ENCODE peak calls at places on chromosomes 3 and 15, in seven cellular contexts. Y, K, V, Q, D, G and M are unnamed samples.

GRCh38 chr3:18713576-18713951 is 288.4 kb upstream of the SATB1 start:
- DNase-seq in Y (no peak), K (no peak), V (no peak), Q (no peak), D (no peak), G (no peak), M (no peak)

GRCh38 chr3:50330330-50330729 is 2.3 kb upstream of the TUSC2 start:
- DNase-seq in Y (no peak), K (no peak), V (no peak), Q (no peak), D (no peak), G (no peak), M (no peak)

GRCh38 chr15:77031376-77032050 is 36.6 kb downstream of the PSTPIP1 start:
- DNase-seq in Y (peak), K (peak), V (no peak), Q (peak), D (no peak), G (no peak), M (peak)

GRCh38 chr3:144820726-144821125 is 849.1 kb downstream of the DIPK2A start:
- DNase-seq in Y (no peak), K (no peak), V (no peak), Q (no peak), D (no peak), G (no peak), M (no peak)

GRCh38 chr3:87088984-87089841 is 98.3 kb upstream of the VGLL3 start:
- DNase-seq in Y (peak), K (no peak), V (no peak), Q (peak), D (no peak), G (no peak), M (peak)

GRCh38 chr3:171815977-171816595 is 5.8 kb upstream of the PLD1 start:
- DNase-seq in Y (no peak), K (no peak), V (no peak), Q (no peak), D (no peak), G (no peak), M (no peak)

GRCh38 chr3:162147996-162148395 is 651.4 kb downstream of the OTOL1 start:
- DNase-seq in Y (no peak), K (no peak), V (no peak), Q (no peak), D (no peak), G (no peak), M (no peak)

GRCh38 chr3:136725468-136725867 is 26.7 kb downstream of the STAG1 start:
- DNase-seq in Y (no peak), K (no peak), V (no peak), Q (no peak), D (no peak), G (no peak), M (no peak)

GRCh38 chr15:63405159-63405558 is 23.5 kb upstream of the CA12 start:
- DNase-seq in Y (no peak), K (no peak), V (no peak), Q (no peak), D (no peak), G (no peak), M (no peak)

GRCh38 chr15:40847225-40847961 is 3.5 kb downstream of the SPINT1 start:
- DNase-seq in Y (peak), K (peak), V (peak), Q (no peak), D (peak), G (no peak), M (peak)

GRCh38 chr15:44194397-44195150 is 497 bp downstream of the FRMD5 start:
- DNase-seq in Y (peak), K (no peak), V (no peak), Q (peak), D (peak), G (no peak), M (peak)

GRCh38 chr15:66115568-66116206 is 137.9 kb downstream of the MEGF11 start:
- DNase-seq in Y (no peak), K (no peak), V (no peak), Q (no peak), D (no peak), G (no peak), M (no peak)

GRCh38 chr15:39969871-39970270 is 36.0 kb downstream of the EIF2AK4 start:
- DNase-seq in Y (no peak), K (no peak), V (no peak), Q (no peak), D (no peak), G (no peak), M (no peak)

GRCh38 chr3:40848411-40848810 is 323.7 kb downstream of the ZNF621 start:
- DNase-seq in Y (no peak), K (no peak), V (no peak), Q (no peak), D (no peak), G (no peak), M (no peak)

GRCh38 chr3:195129644-195130492 is 141.1 kb downstream of the XXYLT1 start:
- DNase-seq in Y (no peak), K (no peak), V (peak), Q (peak), D (no peak), G (no peak), M (no peak)

GRCh38 chr3:179840985-179841384 is 188.1 kb downstream of the USP13 start:
- DNase-seq in Y (no peak), K (no peak), V (no peak), Q (no peak), D (no peak), G (no peak), M (no peak)

GRCh38 chr15:78347586-78348543 is 7.7 kb downstream of the CRABP1 start:
- DNase-seq in Y (no peak), K (no peak), V (no peak), Q (no peak), D (no peak), G (no peak), M (no peak)

GRCh38 chr3:196517919-196518318 is 2.8 kb upstream of the SMCO1 start:
- DNase-seq in Y (no peak), K (no peak), V (no peak), Q (no peak), D (no peak), G (no peak), M (no peak)

GRCh38 chr15:67303490-67304363 is 49.1 kb downstream of the IQCH start:
- DNase-seq in Y (peak), K (peak), V (peak), Q (no peak), D (peak), G (no peak), M (no peak)

GRCh38 chr15:90463381-90463780 is 66.3 kb upstream of the CRTC3 start:
- DNase-seq in Y (no peak), K (no peak), V (no peak), Q (no peak), D (no peak), G (no peak), M (no peak)

GRCh38 chr3:36097180-36097579 is 283.1 kb upstream of the STAC start:
- DNase-seq in Y (peak), K (no peak), V (no peak), Q (no peak), D (no peak), G (no peak), M (no peak)

GRCh38 chr3:46713898-46714552 is 3.6 kb downstream of the PRSS50 start:
- DNase-seq in Y (no peak), K (no peak), V (peak), Q (peak), D (no peak), G (no peak), M (no peak)

GRCh38 chr3:176431073-176431472 is 766.2 kb downstream of the TBL1XR1 start:
- DNase-seq in Y (no peak), K (no peak), V (no peak), Q (no peak), D (no peak), G (no peak), M (no peak)

GRCh38 chr15:73265536-73266153 is 103.1 kb downstream of the HCN4 start:
- DNase-seq in Y (peak), K (peak), V (no peak), Q (no peak), D (peak), G (no peak), M (peak)

GRCh38 chr15:63918317-63918672 is 84.5 kb upstream of the HERC1 start:
- DNase-seq in Y (no peak), K (no peak), V (no peak), Q (no peak), D (no peak), G (no peak), M (no peak)

GRCh38 chr15:38714309-38715072 is 149.9 kb upstream of the RASGRP1 start:
- DNase-seq in Y (no peak), K (no peak), V (no peak), Q (no peak), D (no peak), G (no peak), M (no peak)

GRCh38 chr3:75294124-75294523 is 370.0 kb upstream of the FRG2C start:
- DNase-seq in Y (peak), K (peak), V (no peak), Q (no peak), D (peak), G (peak), M (peak)

GRCh38 chr3:16290827-16291196 is 25.8 kb downstream of the OXNAD1 start:
- DNase-seq in Y (no peak), K (no peak), V (no peak), Q (no peak), D (no peak), G (no peak), M (no peak)

GRCh38 chr3:55587476-55587875 is 100.4 kb upstream of the WNT5A start:
- DNase-seq in Y (no peak), K (no peak), V (no peak), Q (no peak), D (no peak), G (no peak), M (no peak)

GRCh38 chr3:195046441-195046840 is 224.5 kb downstream of the XXYLT1 start:
- DNase-seq in Y (no peak), K (no peak), V (no peak), Q (no peak), D (no peak), G (no peak), M (no peak)

GRCh38 chr3:12933901-12934300 is 92.5 kb upstream of the RPL32 start:
- DNase-seq in Y (no peak), K (no peak), V (no peak), Q (no peak), D (no peak), G (no peak), M (no peak)

GRCh38 chr3:12935861-12936830 is 94.8 kb upstream of the RPL32 start:
- DNase-seq in Y (no peak), K (no peak), V (no peak), Q (no peak), D (no peak), G (no peak), M (no peak)

GRCh38 chr3:12935023-12935860 is 93.9 kb upstream of the RPL32 start:
- DNase-seq in Y (no peak), K (no peak), V (no peak), Q (no peak), D (peak), G (no peak), M (no peak)

GRCh38 chr3:12932754-12933153 is 91.4 kb upstream of the RPL32 start:
- DNase-seq in Y (peak), K (no peak), V (no peak), Q (no peak), D (no peak), G (no peak), M (no peak)

GRCh38 chr3:12934431-12934830 is 93.1 kb upstream of the RPL32 start:
- DNase-seq in Y (no peak), K (no peak), V (no peak), Q (no peak), D (no peak), G (no peak), M (no peak)
- TF ChIP-seq TAF1 in Y (no peak), K (no peak), V (no peak), Q (no peak), D (no peak), G (no peak), M (no peak)

GRCh38 chr3:118990818-118991560 is 43.7 kb downstream of the IGSF11 start:
- DNase-seq in Y (no peak), K (no peak), V (no peak), Q (no peak), D (no peak), G (no peak), M (no peak)
- TF ChIP-seq TAF1 in Y (no peak), K (no peak), V (no peak), Q (no peak), D (no peak), G (no peak), M (no peak)

GRCh38 chr15:57464480-57464879 is 88.2 kb downstream of the CGNL1 start:
- DNase-seq in Y (no peak), K (no peak), V (no peak), Q (no peak), D (no peak), G (no peak), M (no peak)

GRCh38 chr15:57461541-57461940 is 85.2 kb downstream of the CGNL1 start:
- DNase-seq in Y (no peak), K (no peak), V (no peak), Q (no peak), D (no peak), G (no peak), M (no peak)

GRCh38 chr15:57463360-57463759 is 87.1 kb downstream of the CGNL1 start:
- DNase-seq in Y (no peak), K (no peak), V (no peak), Q (no peak), D (no peak), G (no peak), M (no peak)

GRCh38 chr15:57460208-57460816 is 84.0 kb downstream of the CGNL1 start:
- DNase-seq in Y (no peak), K (no peak), V (no peak), Q (no peak), D (no peak), G (no peak), M (no peak)

DNA sequence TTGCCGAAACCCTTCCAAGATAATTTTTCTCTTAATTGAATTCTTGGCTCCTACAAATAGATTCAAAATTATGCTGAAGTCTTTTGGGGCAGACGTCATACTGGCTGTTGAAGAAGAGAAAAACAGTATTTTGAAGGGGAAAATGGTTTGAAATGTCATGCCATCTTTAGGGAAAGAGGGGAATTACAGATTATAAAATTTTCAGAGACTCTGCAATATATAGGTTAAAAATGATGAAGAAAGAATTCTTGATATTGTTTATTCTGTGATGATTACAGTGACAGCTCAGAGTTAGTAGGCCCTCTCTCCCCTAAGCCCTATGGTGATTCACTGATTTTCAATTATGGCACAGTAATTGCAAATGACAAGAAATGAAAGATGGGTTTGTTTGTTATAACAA is 86.1 kb downstream of the CGNL1 start:
- DNase-seq in Y (no peak), K (no peak), V (no peak), Q (no peak), D (no peak), G (no peak), M (no peak)
- TF ChIP-seq TAF1 in Y (no peak), K (no peak), V (no peak), Q (no peak), D (no peak), G (no peak), M (no peak)

DNA sequence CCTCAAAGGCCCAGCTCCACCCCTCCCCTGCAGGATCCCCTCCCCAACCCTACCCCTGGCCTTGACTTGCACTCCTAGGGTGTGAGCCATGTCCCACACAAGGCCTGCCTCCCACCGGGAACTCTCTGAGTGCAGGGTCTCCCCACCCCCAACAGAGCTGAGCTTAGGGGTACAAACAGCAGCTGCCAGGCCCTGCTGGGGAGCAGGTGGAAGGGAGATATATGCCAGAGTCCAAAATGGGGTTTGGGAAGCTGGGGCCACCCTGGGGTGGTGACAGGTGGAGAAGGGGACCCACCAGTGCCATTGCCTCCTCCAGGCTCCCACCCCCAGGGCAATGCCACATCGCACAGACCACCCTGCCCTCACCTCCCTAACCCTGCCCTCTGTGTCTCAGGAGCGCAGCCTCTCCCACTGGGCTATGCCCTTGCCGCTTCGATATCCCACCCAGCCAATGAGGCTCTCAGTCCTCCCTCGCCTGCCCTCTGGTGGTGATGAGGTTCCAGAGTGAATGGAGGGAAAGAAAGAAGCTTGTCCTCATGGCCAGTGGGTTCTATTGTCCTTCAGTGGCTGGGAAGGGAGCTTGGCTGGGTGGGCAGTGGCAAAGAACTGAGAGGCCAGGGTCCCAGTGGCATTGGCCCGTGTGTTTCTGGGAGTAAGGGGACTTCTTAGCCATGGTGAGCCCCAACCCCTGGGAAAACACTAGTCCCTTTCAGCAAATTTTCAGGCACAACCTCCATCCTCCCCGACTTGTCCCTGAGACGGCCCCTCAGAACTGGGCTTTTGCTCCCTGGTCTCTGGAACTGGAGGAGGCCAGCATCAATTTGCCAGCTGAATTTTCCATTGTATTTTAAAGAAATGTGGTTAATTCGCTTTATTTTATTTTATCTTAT is 46.8 kb downstream of the CYP11A1 start:
- DNase-seq in Y (peak), K (peak), V (no peak), Q (peak), D (peak), G (no peak), M (no peak)
- TF ChIP-seq TAF1 in Y (no peak), K (no peak), V (no peak), Q (no peak), D (no peak), G (no peak), M (no peak)

DNA sequence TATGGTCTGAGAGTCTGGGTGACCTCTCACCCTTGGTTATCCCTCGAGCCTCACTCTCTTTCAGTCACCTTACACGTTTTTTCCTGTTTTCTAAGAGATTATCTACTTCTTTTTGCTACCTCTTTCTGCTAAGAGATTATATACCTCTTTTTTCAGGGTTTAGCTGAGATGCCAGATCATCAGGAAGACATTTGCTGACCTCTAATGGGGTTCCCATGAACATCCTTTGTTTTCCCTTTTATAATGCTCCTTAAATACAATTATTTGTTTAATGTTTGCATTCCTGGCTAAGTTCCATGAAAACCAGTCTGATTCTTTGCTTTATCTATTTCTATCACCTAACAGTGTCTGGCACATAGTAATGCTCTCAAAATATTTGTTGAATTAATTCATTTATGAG is 39.6 kb downstream of the LEKR1 start:
- DNase-seq in Y (no peak), K (no peak), V (no peak), Q (no peak), D (no peak), G (no peak), M (no peak)
- TF ChIP-seq TAF1 in Y (no peak), K (no peak), V (no peak), Q (no peak), D (no peak), G (no peak), M (no peak)

GRCh38 chr3:117941756-117942155 is 1092.9 kb downstream of the IGSF11 start:
- DNase-seq in Y (no peak), K (no peak), V (no peak), Q (no peak), D (no peak), G (no peak), M (no peak)
- TF ChIP-seq TAF1 in Y (no peak), K (no peak), V (no peak), Q (no peak), D (no peak), G (no peak), M (no peak)

GRCh38 chr3:154121236-154122095 is at the start of gene ARHGEF26:
- DNase-seq in Y (peak), K (peak), V (no peak), Q (peak), D (peak), G (peak), M (peak)
- TF ChIP-seq TAF1 in Y (peak), K (peak), V (no peak), Q (no peak), D (no peak), G (no peak), M (no peak)

GRCh38 chr15:37105795-37106333 is 5.5 kb upstream of the MEIS2 start:
- DNase-seq in Y (no peak), K (no peak), V (no peak), Q (no peak), D (no peak), G (no peak), M (no peak)
- TF ChIP-seq TAF1 in Y (no peak), K (no peak), V (no peak), Q (no peak), D (no peak), G (no peak), M (no peak)

GRCh38 chr15:25764980-25765735 is 98.0 kb downstream of the ATP10A start:
- DNase-seq in Y (no peak), K (no peak), V (no peak), Q (no peak), D (no peak), G (no peak), M (no peak)

GRCh38 chr15:25763206-25763880 is 99.8 kb downstream of the ATP10A start:
- DNase-seq in Y (no peak), K (no peak), V (no peak), Q (no peak), D (no peak), G (no peak), M (no peak)

GRCh38 chr15:25759421-25759820 is 103.7 kb downstream of the ATP10A start:
- DNase-seq in Y (no peak), K (no peak), V (no peak), Q (no peak), D (no peak), G (no peak), M (no peak)

GRCh38 chr15:25763954-25764353 is 99.2 kb downstream of the ATP10A start:
- DNase-seq in Y (no peak), K (no peak), V (no peak), Q (no peak), D (no peak), G (no peak), M (no peak)

DNA sequence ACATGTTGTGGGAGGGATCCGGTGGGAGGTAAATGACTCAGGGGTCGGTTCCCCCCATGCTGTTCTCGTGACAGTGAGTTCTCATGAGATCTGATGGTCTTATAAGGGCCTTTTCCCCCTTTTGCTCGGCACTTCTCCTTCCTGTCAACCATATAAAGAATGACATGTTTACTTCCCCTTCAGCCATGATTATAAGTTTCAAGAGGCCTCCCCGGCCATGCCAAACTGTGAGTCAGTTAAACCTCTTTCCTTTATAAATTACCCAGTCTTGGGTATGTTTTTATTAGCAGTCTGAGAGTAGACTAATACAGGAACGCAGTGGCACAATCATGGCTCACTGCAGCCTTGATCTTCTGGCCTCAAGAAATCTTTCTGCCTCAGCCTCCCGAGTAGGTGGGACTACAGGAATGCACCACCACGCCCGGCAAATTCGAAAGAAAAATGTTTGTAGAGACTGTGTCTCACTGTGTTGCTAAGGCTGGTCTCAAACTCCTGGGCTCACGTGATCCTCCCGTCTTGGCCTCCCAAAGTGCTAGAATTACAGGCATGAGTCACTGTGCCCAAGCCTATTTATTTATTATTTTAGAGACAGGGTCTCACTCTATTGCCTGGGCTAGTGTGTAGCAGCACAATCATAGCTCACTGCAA is 101.0 kb downstream of the ATP10A start:
- DNase-seq in Y (no peak), K (no peak), V (no peak), Q (no peak), D (no peak), G (no peak), M (no peak)
- TF ChIP-seq TAF1 in Y (no peak), K (no peak), V (no peak), Q (no peak), D (no peak), G (no peak), M (no peak)